ENCODE peak calls at places on chromosomes 7 and 10, in five cellular contexts. N, H, Y, M and G are unnamed samples.
A peak's percentile ranks its signal among the peaks of the same experiment; 100 is the strongest.

GRCh38 chr10:96858038-96858705 is 26.1 kb downstream of the LCOR start:
- DNase-seq in N (no peak), H (no peak), Y (no peak), M (no peak), G (no peak)

GRCh38 chr7:39186671-39187070 is 209.0 kb downstream of the POU6F2 start:
- DNase-seq in N (no peak), H (no peak), Y (no peak), M (no peak), G (no peak)

GRCh38 chr7:113421696-113422330 is 303.5 kb upstream of the SMIM30 start:
- DNase-seq in N (peak; percentile 93), H (peak; percentile 87), Y (peak; percentile 3), M (peak; percentile 50), G (peak; percentile 49)

GRCh38 chr10:26739087-26739631 is 41.7 kb downstream of the PDSS1 start:
- DNase-seq in N (no peak), H (no peak), Y (no peak), M (no peak), G (no peak)

GRCh38 chr7:54394877-54395276 is 147.3 kb upstream of the VSTM2A start:
- DNase-seq in N (no peak), H (no peak), Y (no peak), M (peak; percentile 5), G (no peak)

GRCh38 chr10:62183442-62183841 is 85.2 kb downstream of the RTKN2 start:
- DNase-seq in N (no peak), H (no peak), Y (no peak), M (no peak), G (no peak)

GRCh38 chr10:122149607-122150505 is 121.2 kb upstream of the BTBD16 start:
- DNase-seq in N (no peak), H (no peak), Y (no peak), M (no peak), G (no peak)

GRCh38 chr10:133537551-133538545 is 10.7 kb downstream of the CYP2E1 start:
- DNase-seq in N (no peak), H (no peak), Y (no peak), M (no peak), G (no peak)

GRCh38 chr10:48363617-48364355 is 57.3 kb downstream of the MAPK8 start:
- DNase-seq in N (peak; percentile 46), H (peak; percentile 32), Y (peak; percentile 37), M (peak; percentile 21), G (peak; percentile 43)

GRCh38 chr10:124649209-124649608 is 95.0 kb downstream of the FAM53B start:
- DNase-seq in N (no peak), H (no peak), Y (no peak), M (no peak), G (no peak)

GRCh38 chr10:1404236-1404952 is 332.9 kb downstream of the ADARB2 start:
- DNase-seq in N (no peak), H (no peak), Y (no peak), M (no peak), G (no peak)

GRCh38 chr10:122301055-122301810 is 30.1 kb downstream of the BTBD16 start:
- DNase-seq in N (peak; percentile 71), H (no peak), Y (no peak), M (no peak), G (peak; percentile 69)

GRCh38 chr10:19749185-19749729 is 67.0 kb upstream of the PLXDC2 start:
- DNase-seq in N (peak; percentile 70), H (no peak), Y (peak; percentile 82), M (no peak), G (no peak)

GRCh38 chr7:101111261-101111660 is 15.6 kb upstream of the SERPINE1 start:
- DNase-seq in N (no peak), H (no peak), Y (no peak), M (no peak), G (no peak)

GRCh38 chr10:59265140-59265539 is 88.7 kb downstream of the PHYHIPL start:
- DNase-seq in N (no peak), H (no peak), Y (no peak), M (no peak), G (no peak)

GRCh38 chr10:96642973-96643372 is 56.2 kb upstream of the TM9SF3 start:
- DNase-seq in N (peak; percentile 37), H (peak; percentile 35), Y (no peak), M (no peak), G (no peak)

GRCh38 chr10:93703066-93703465 is 674 bp upstream of the FRA10AC1 start:
- DNase-seq in N (no peak), H (peak; percentile 15), Y (no peak), M (no peak), G (no peak)

GRCh38 chr10:15181576-15182156 is 13.2 kb upstream of the NMT2 start:
- DNase-seq in N (no peak), H (no peak), Y (no peak), M (peak; percentile 71), G (no peak)

GRCh38 chr7:15544050-15544449 is 17.8 kb downstream of the AGMO start:
- DNase-seq in N (no peak), H (no peak), Y (no peak), M (no peak), G (no peak)

GRCh38 chr7:111089822-111090426 is 1.0 kb upstream of the LRRN3 start:
- DNase-seq in N (peak; percentile 13), H (no peak), Y (no peak), M (peak; percentile 19), G (no peak)

GRCh38 chr10:75042292-75042974 is 69.0 kb upstream of the SAMD8 start:
- DNase-seq in N (peak; percentile 12), H (no peak), Y (peak; percentile 93), M (no peak), G (no peak)

GRCh38 chr10:119305860-119306513 is 98.6 kb downstream of the GRK5 start:
- DNase-seq in N (peak; percentile 95), H (no peak), Y (peak; percentile 72), M (peak; percentile 97), G (peak; percentile 100)

GRCh38 chr10:878333-878753 is 53.2 kb downstream of the LARP4B start:
- DNase-seq in N (no peak), H (peak; percentile 53), Y (no peak), M (no peak), G (no peak)

GRCh38 chr7:33671521-33672262 is 233.6 kb upstream of the BMPER start:
- DNase-seq in N (no peak), H (no peak), Y (no peak), M (no peak), G (no peak)

GRCh38 chr7:155084021-155084420 is 13.9 kb downstream of the HTR5A start:
- DNase-seq in N (no peak), H (no peak), Y (no peak), M (no peak), G (no peak)

GRCh38 chr7:155090647-155091046 is 20.5 kb downstream of the HTR5A start:
- DNase-seq in N (no peak), H (no peak), Y (no peak), M (no peak), G (no peak)

GRCh38 chr7:155084989-155085388 is 14.9 kb downstream of the HTR5A start:
- DNase-seq in N (no peak), H (no peak), Y (no peak), M (no peak), G (no peak)
- TF ChIP-seq CTCF in N (no peak), H (no peak), Y (no peak), M (no peak), G (no peak)

DNA sequence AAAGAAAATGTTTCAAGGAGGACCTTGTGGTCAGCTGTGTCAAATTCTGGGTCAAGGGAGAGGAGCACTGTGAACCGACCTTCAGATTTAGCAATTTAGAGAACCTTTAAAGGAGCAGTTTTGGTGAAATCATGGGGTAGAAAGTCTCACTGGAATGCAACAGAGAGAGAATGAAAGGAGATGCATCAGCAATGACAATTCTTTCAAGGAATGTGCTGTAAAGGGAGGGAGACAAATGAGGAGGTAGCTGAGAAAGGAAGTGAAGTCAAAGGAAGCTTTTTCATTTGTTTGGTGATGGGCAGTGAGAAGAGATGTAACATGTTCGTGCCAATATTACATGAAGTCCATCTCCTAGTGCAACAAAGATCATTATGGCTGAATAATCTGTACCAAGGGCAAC is 166.0 kb downstream of the TSPAN12 start:
- DNase-seq in N (no peak), H (no peak), Y (no peak), M (no peak), G (no peak)
- H3K27me3 ChIP-seq in N (no peaks in the 10 kb centered on the region), H (no peaks in the 10 kb centered on the region), Y (no peaks in the 10 kb centered on the region), M (no peaks in the 10 kb centered on the region), G (no peaks in the 10 kb centered on the region)

GRCh38 chr10:92419740-92420553 is 129.0 kb downstream of the MARCHF5 start:
- DNase-seq in N (peak; percentile 17), H (no peak), Y (no peak), M (no peak), G (peak; percentile 10)
- H3K4me3 ChIP-seq in N (peak overlapping the region; percentile 37), H (no peak overlapping the region), Y (no peak overlapping the region), M (no peak overlapping the region), G (no peak overlapping the region)

GRCh38 chr10:2619927-2620326 is 447.4 kb upstream of the PFKP start:
- DNase-seq in N (no peak), H (no peak), Y (no peak), M (no peak), G (no peak)

GRCh38 chr10:2625094-2625493 is 442.3 kb upstream of the PFKP start:
- DNase-seq in N (no peak), H (no peak), Y (no peak), M (no peak), G (no peak)

GRCh38 chr10:2623675-2624274 is 443.6 kb upstream of the PFKP start:
- DNase-seq in N (no peak), H (no peak), Y (no peak), M (no peak), G (no peak)

GRCh38 chr10:2620827-2621521 is 446.4 kb upstream of the PFKP start:
- DNase-seq in N (no peak), H (no peak), Y (no peak), M (no peak), G (no peak)

DNA sequence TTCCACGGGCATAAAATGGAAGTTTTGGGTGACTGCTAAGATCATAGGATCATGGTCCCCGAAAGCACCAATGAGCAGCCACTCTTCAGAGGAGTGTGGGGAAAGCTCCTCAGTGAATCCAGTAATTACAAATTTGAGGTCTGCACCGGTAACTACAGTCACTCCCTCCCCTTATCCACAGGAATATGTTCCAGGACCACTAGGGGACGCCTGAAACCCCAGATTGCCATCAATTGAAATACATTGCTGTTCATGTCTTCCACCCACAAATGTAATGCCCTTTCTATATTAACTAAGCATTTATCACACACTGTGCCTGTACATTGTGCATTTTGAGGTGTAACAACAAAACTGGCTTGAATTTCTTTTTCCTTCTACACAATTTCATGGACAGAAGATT is 447.9 kb upstream of the PFKP start:
- DNase-seq in N (no peak), H (no peak), Y (no peak), M (no peak), G (no peak)
- TF ChIP-seq CTCF in N (peak; percentile 28), H (no peak), Y (no peak), M (no peak), G (peak; percentile 78)

GRCh38 chr10:100802196-100802595 is 56.8 kb downstream of the PAX2 start:
- DNase-seq in N (no peak), H (no peak), Y (no peak), M (no peak), G (no peak)
- H3K27me3 ChIP-seq in N (peaks cover 27% of the 10 kb centered on the region), H (peaks cover 8% of the 10 kb centered on the region), Y (peaks cover 33% of the 10 kb centered on the region), M (peaks cover 57% of the 10 kb centered on the region), G (no peaks in the 10 kb centered on the region)

GRCh38 chr10:79440281-79440680 is 5.1 kb downstream of the ZCCHC24 start:
- DNase-seq in N (no peak), H (no peak), Y (no peak), M (no peak), G (no peak)
- H3K4me3 ChIP-seq in N (no peak overlapping the region), H (no peak overlapping the region), Y (no peak overlapping the region), M (no peak overlapping the region), G (no peak overlapping the region)